ENCODE peak calls at places on chromosomes 6 and 20, in eight cellular contexts. H is PC-3, I is lower lobe of right lung, T is HCT116, K is mesendoderm, U is body of pancreas, N is HAP-1, L is cardiac muscle cell. V is an unnamed sample. For H3K4me1, the result is how much of the 10 kb centered on the place peaks cover.

GRCh38 chr6:36320475-36320874 is 16.2 kb downstream of the BNIP5 start:
- DNase-seq in H (peak), I (no peak), T (no peak), K (no peak), U (no peak), N (no peak), L (no peak), V (no peak)

GRCh38 chr6:31178143-31179041 is 7.9 kb upstream of the POU5F1 start:
- DNase-seq in H (no peak), I (no peak), T (no peak), K (no peak), U (no peak), N (no peak), L (peak), V (no peak)

GRCh38 chr20:57618766-57619052 is 1.5 kb downstream of the ZBP1 start:
- DNase-seq in H (no peak), I (no peak), T (no peak), K (no peak), U (no peak), N (no peak), L (no peak), V (no peak)

GRCh38 chr20:16803965-16804792 is 56.0 kb downstream of the OTOR start:
- DNase-seq in H (peak), I (peak), T (peak), K (peak), U (peak), N (peak), L (peak), V (no peak)

GRCh38 chr20:47799116-47799715 is 13.9 kb upstream of the SULF2 start:
- DNase-seq in H (no peak), I (no peak), T (no peak), K (no peak), U (no peak), N (no peak), L (peak), V (no peak)

GRCh38 chr6:90463359-90463758 is 123.5 kb downstream of the MAP3K7 start:
- DNase-seq in H (no peak), I (no peak), T (no peak), K (no peak), U (no peak), N (no peak), L (no peak), V (peak)

GRCh38 chr20:44403194-44404112 is 48.0 kb downstream of the HNF4A start:
- DNase-seq in H (no peak), I (no peak), T (no peak), K (no peak), U (no peak), N (no peak), L (no peak), V (no peak)

GRCh38 chr20:59455392-59456341 is 148.7 kb upstream of the PHACTR3 start:
- DNase-seq in H (peak), I (no peak), T (peak), K (peak), U (peak), N (no peak), L (peak), V (no peak)

GRCh38 chr6:159979136-159979874 is 10.4 kb downstream of the IGF2R start:
- DNase-seq in H (peak), I (no peak), T (no peak), K (peak), U (no peak), N (peak), L (peak), V (no peak)

GRCh38 chr20:58471161-58471834 is 43.9 kb downstream of the APCDD1L start:
- DNase-seq in H (no peak), I (no peak), T (no peak), K (no peak), U (no peak), N (no peak), L (peak), V (no peak)

GRCh38 chr6:23990158-23990557 is 135.9 kb upstream of the NRSN1 start:
- DNase-seq in H (no peak), I (no peak), T (no peak), K (no peak), U (no peak), N (no peak), L (no peak), V (no peak)

GRCh38 chr20:34693414-34693813 is 10.7 kb upstream of the TP53INP2 start:
- DNase-seq in H (no peak), I (no peak), T (no peak), K (no peak), U (no peak), N (no peak), L (no peak), V (peak)

GRCh38 chr20:23399568-23400241 is 21.6 kb downstream of the NAPB start:
- DNase-seq in H (peak), I (no peak), T (no peak), K (peak), U (no peak), N (no peak), L (peak), V (no peak)

GRCh38 chr20:57398231-57398821 is 7.1 kb downstream of the RBM38 start:
- DNase-seq in H (no peak), I (peak), T (no peak), K (no peak), U (no peak), N (no peak), L (no peak), V (peak)

GRCh38 chr6:18260448-18261106 is 3.8 kb downstream of the DEK start:
- DNase-seq in H (peak), I (peak), T (no peak), K (peak), U (no peak), N (no peak), L (peak), V (no peak)

GRCh38 chr20:44302026-44302669 is 8.9 kb downstream of the FITM2 start:
- DNase-seq in H (no peak), I (no peak), T (no peak), K (no peak), U (peak), N (no peak), L (no peak), V (no peak)

GRCh38 chr6:39224058-39224457 is 5.2 kb downstream of the KCNK5 start:
- DNase-seq in H (no peak), I (no peak), T (no peak), K (no peak), U (no peak), N (no peak), L (no peak), V (no peak)

GRCh38 chr6:169097336-169098052 is 156.2 kb downstream of the THBS2 start:
- DNase-seq in H (peak), I (no peak), T (no peak), K (no peak), U (no peak), N (no peak), L (peak), V (no peak)

GRCh38 chr6:141326426-141326825 is 806.3 kb upstream of the GJE1 start:
- DNase-seq in H (peak), I (no peak), T (peak), K (peak), U (no peak), N (no peak), L (peak), V (no peak)

GRCh38 chr6:88763160-88763559 is 200.3 kb downstream of the RNGTT start:
- DNase-seq in H (peak), I (no peak), T (no peak), K (no peak), U (no peak), N (no peak), L (peak), V (no peak)

GRCh38 chr6:41942045-41942851 is 640 bp upstream of the CCND3 start:
- DNase-seq in H (no peak), I (no peak), T (no peak), K (no peak), U (no peak), N (peak), L (no peak), V (no peak)

GRCh38 chr20:44136579-44136978 is 50.4 kb downstream of the JPH2 start:
- DNase-seq in H (no peak), I (no peak), T (no peak), K (no peak), U (no peak), N (no peak), L (no peak), V (no peak)

GRCh38 chr20:1417790-1418189 is 24.9 kb upstream of the FKBP1A start:
- DNase-seq in H (no peak), I (no peak), T (no peak), K (no peak), U (no peak), N (no peak), L (no peak), V (no peak)

GRCh38 chr6:38160831-38161230 is 341.3 kb downstream of the ZFAND3 start:
- DNase-seq in H (no peak), I (no peak), T (no peak), K (no peak), U (no peak), N (no peak), L (no peak), V (peak)

GRCh38 chr6:150409576-150410066 is 40.8 kb downstream of the IYD start:
- DNase-seq in H (peak), I (peak), T (no peak), K (no peak), U (peak), N (no peak), L (peak), V (peak)

GRCh38 chr6:4936681-4937041 is 67.2 kb downstream of the RPP40 start:
- DNase-seq in H (peak), I (no peak), T (no peak), K (peak), U (no peak), N (peak), L (peak), V (peak)

GRCh38 chr20:38554986-38555385 is 26.0 kb upstream of the ADIG start:
- DNase-seq in H (no peak), I (no peak), T (no peak), K (no peak), U (no peak), N (no peak), L (peak), V (no peak)

GRCh38 chr20:10636326-10636818 is 37.4 kb downstream of the JAG1 start:
- DNase-seq in H (peak), I (no peak), T (no peak), K (no peak), U (no peak), N (no peak), L (peak), V (no peak)

GRCh38 chr20:53883098-53883762 is 187.2 kb downstream of the BCAS1 start:
- DNase-seq in H (peak), I (no peak), T (no peak), K (no peak), U (no peak), N (peak), L (no peak), V (no peak)

GRCh38 chr6:142374965-142375733 is 73.3 kb downstream of the ADGRG6 start:
- DNase-seq in H (peak), I (no peak), T (peak), K (peak), U (no peak), N (no peak), L (peak), V (no peak)

GRCh38 chr6:142376115-142376514 is 74.3 kb downstream of the ADGRG6 start:
- DNase-seq in H (peak), I (no peak), T (no peak), K (no peak), U (no peak), N (no peak), L (no peak), V (no peak)

GRCh38 chr6:142378138-142378875 is 76.5 kb downstream of the ADGRG6 start:
- DNase-seq in H (peak), I (no peak), T (peak), K (peak), U (no peak), N (peak), L (peak), V (no peak)

GRCh38 chr6:142374090-142374783 is 72.4 kb downstream of the ADGRG6 start:
- DNase-seq in H (no peak), I (no peak), T (no peak), K (peak), U (no peak), N (no peak), L (no peak), V (no peak)

DNA sequence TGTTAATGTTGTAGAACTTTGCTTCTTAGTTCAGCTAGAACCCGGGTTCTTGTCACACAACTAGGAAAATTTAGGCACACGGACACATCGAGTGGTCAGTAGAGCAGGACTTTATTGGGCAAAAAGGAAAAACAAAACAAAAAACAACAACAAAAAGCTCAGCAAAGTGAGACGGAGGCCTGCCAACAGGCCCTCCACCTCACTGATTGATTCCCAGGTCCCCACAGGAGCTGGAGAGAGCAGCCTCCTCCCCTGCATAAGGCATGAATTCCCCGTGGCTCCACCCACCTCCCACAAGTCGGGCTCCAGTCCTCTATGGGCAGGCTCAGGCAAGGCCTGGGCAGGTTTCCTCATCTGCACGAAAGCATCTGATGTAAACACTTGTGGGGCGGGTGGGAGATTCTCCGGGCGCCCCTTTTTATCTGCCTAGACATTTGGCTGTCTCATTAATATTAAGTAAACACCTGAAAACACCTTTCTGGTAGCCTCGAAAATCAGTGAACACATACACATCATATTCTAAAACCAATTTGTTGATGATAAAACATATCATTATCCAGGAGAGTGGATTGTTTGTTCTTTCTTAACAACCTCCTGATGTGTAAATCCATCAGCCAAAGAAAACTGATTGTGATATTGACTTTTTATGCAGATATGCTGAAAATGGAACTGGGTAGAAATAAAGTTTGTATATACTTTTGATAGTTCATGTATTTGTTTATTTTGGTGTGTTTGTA is 75.5 kb downstream of the ADGRG6 start:
- DNase-seq in H (peak), I (no peak), T (peak), K (peak), U (no peak), N (no peak), L (peak), V (no peak)
- H3K4me1 ChIP-seq in H (half or more), I (under half), T (half or more), K (under half), U (under half), N (under half), L (under half), V (under half)

GRCh38 chr20:36941403-36941835 is 10.1 kb downstream of the SAMHD1 start:
- DNase-seq in H (peak), I (no peak), T (no peak), K (no peak), U (peak), N (peak), L (peak), V (peak)
- H3K4me3 ChIP-seq in H (no peak), I (no peak), T (no peak), K (no peak), U (no peak), N (no peak), L (no peak), V (no peak)

DNA sequence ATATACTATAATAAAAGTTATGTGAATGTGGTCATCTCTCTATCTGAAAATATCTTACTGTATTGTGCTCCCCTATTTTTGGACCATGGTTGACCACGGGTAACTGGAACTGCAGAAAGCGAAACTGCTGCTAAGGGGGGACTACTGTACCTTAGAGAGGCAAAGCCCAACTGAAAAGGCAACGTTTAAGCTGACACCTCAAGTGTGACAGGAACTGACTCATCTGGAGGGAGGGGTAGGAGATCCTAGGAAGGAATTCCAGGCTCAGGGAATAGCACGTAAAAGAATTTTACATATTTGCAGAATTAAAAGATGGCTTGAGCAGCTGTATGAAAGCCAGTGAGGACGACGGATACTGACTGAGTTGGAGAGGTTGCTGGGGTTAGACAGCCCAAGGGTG is 34.8 kb downstream of the ELOVL2 start:
- DNase-seq in H (peak), I (no peak), T (peak), K (peak), U (no peak), N (no peak), L (peak), V (no peak)
- H3K4me1 ChIP-seq in H (under half), I (under half), T (under half), K (under half), U (under half), N (under half), L (under half), V (under half)

GRCh38 chr6:48977573-48977972 is 485.5 kb downstream of the MMUT start:
- DNase-seq in H (no peak), I (no peak), T (no peak), K (no peak), U (no peak), N (no peak), L (no peak), V (no peak)
- H3K4me3 ChIP-seq in H (no peak), I (no peak), T (no peak), K (no peak), U (no peak), N (no peak), L (no peak), V (no peak)

DNA sequence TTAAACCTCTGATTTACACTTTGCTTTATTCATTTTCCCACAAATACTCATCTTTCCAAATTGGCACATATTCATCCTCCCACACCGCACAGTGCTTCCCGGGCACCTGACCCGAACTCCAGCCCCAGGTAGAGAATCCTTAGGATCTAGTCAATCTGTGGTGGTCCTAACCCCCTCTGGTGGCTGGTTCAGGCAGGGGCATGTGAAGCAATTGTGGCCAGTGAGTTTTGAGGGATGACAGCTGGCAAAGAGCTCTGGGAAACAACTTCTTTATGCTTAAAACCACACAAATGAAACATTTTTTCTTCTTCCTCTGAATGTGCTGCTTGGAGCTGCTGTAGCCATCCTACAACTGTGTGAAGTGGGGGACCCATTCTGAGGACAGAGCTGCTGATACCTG is 54.7 kb downstream of the ELOVL5 start:
- DNase-seq in H (no peak), I (no peak), T (peak), K (peak), U (no peak), N (no peak), L (peak), V (peak)
- H3K4me1 ChIP-seq in H (under half), I (under half), T (under half), K (under half), U (under half), N (under half), L (under half), V (under half)

DNA sequence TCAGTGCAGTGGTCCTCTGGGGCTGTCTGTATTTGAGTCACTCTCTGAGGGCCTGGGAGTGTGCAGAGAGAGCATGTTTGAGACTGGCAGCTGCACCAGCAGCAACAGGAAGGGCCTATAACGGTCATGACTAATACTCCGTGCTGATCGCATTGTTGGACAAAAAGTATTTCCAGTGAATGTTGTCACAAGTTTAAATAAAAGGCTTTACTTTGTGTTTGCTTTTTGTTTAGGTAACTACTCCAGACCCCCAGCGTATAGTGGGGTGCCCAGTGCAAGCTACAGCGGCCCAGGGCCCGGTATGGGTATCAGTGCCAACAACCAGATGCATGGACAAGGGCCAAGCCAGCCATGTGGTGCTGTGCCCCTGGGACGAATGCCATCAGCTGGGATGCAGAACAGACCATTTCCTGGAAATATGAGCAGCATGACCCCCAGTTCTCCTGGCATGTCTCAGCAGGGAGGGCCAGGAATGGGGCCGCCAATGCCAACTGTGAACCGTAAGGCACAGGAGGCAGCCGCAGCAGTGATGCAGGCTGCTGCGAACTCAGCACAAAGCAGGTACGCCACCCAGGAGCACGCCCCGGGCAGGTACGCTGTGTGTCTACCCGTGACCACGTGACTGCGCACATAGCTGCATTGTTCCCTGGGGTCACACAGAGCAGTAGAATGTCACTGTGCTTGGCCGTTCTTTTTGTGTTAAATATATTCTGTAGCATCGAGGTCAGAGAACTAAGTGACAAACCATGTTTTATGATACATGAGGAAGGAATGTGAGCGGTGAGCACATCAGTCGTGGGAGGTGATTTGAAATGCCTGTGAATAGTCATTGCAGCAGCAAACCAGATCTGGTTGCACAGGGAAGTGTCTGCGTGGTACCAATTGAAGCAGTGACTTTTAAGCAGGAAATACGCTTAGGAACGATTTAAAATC is 174.7 kb downstream of the TMEM242 start:
- DNase-seq in H (peak), I (no peak), T (peak), K (peak), U (peak), N (no peak), L (peak), V (no peak)
- H3K4me3 ChIP-seq in H (peak), I (no peak), T (peak), K (no peak), U (no peak), N (no peak), L (no peak), V (no peak)

GRCh38 chr20:62377615-62378085 is 9.3 kb upstream of the RPS21 start:
- DNase-seq in H (no peak), I (no peak), T (no peak), K (no peak), U (no peak), N (no peak), L (no peak), V (no peak)
- H3K4me1 ChIP-seq in H (under half), I (half or more), T (half or more), K (under half), U (under half), N (under half), L (under half), V (under half)

GRCh38 chr6:131134220-131134831 is 941 bp upstream of the AKAP7 start:
- DNase-seq in H (no peak), I (no peak), T (no peak), K (no peak), U (no peak), N (no peak), L (no peak), V (no peak)
- H3K4me3 ChIP-seq in H (peak), I (peak), T (peak), K (no peak), U (no peak), N (no peak), L (peak), V (no peak)